ENCODE peak calls at places on chromosomes 7 and 10, in nine cellular contexts. H, R, G, A, Y, I, M, F and S are unnamed samples.

GRCh38 chr7:47659664-47660462 is 78.0 kb upstream of the TNS3 start:
- DNase-seq in H (no peak), R (no peak), G (no peak), A (no peak), Y (no peak), I (no peak), M (no peak), F (no peak), S (no peak)

GRCh38 chr10:124417846-124418725 is 637 bp downstream of the OAT start:
- DNase-seq in H (peak), R (peak), G (peak), A (no peak), Y (peak), I (peak), M (peak), F (peak), S (peak)

GRCh38 chr7:38368191-38368605 is 94.8 kb upstream of the TARP start:
- DNase-seq in H (peak), R (peak), G (peak), A (peak), Y (peak), I (peak), M (no peak), F (peak), S (peak)

GRCh38 chr10:63520463-63521388 is 475 bp upstream of the REEP3 start:
- DNase-seq in H (peak), R (no peak), G (peak), A (no peak), Y (peak), I (peak), M (peak), F (peak), S (peak)

GRCh38 chr7:98329974-98330373 is 48.5 kb downstream of the BRI3 start:
- DNase-seq in H (peak), R (no peak), G (peak), A (no peak), Y (peak), I (no peak), M (no peak), F (no peak), S (peak)

GRCh38 chr7:151897201-151897711 is 20.3 kb upstream of the PRKAG2 start:
- DNase-seq in H (peak), R (no peak), G (peak), A (no peak), Y (no peak), I (no peak), M (no peak), F (no peak), S (no peak)

GRCh38 chr7:131011976-131012375 is 278.0 kb upstream of the KLF14 start:
- DNase-seq in H (peak), R (peak), G (peak), A (no peak), Y (peak), I (no peak), M (no peak), F (no peak), S (peak)

GRCh38 chr7:77326131-77326530 is 90.0 kb downstream of the GSAP start:
- DNase-seq in H (no peak), R (no peak), G (no peak), A (no peak), Y (no peak), I (no peak), M (no peak), F (no peak), S (peak)

GRCh38 chr10:13536674-13537366 is 8.0 kb upstream of the BEND7 start:
- DNase-seq in H (peak), R (no peak), G (peak), A (peak), Y (peak), I (peak), M (no peak), F (peak), S (peak)

GRCh38 chr10:18221882-18222281 is 81.7 kb downstream of the CACNB2 start:
- DNase-seq in H (no peak), R (no peak), G (no peak), A (no peak), Y (no peak), I (no peak), M (no peak), F (no peak), S (no peak)

DNA sequence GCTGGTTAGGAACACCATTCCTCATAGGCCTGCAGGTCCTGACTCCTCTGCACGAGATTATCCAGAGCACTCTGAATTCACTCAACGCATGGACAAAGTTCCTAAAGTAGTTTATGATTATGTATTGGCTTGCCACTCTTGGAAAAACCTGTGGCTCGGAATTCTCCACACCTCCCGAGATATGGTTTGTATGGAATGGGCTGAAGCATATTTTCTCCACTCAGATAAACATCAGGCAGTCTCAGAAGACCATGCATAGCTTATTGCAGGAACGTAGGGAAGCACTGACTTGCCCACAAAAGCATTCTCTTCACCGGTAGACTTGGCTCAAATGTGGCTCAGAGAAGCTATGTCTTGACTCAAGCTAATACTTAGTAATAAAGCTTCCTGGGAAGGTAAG is 338.6 kb upstream of the NFE2L3 start:
- DNase-seq in H (no peak), R (no peak), G (no peak), A (no peak), Y (no peak), I (no peak), M (no peak), F (no peak), S (no peak)
- H3K4me3 ChIP-seq in H (no peak), R (no peak), G (no peak), A (no peak), Y (no peak), I (no peak), M (no peak), F (no peak), S (no peak)

GRCh38 chr7:68324621-68325020 is 1273.7 kb upstream of the AUTS2 start:
- DNase-seq in H (no peak), R (no peak), G (no peak), A (no peak), Y (no peak), I (no peak), M (no peak), F (no peak), S (no peak)

GRCh38 chr7:68317476-68317875 is 1280.8 kb upstream of the AUTS2 start:
- DNase-seq in H (no peak), R (no peak), G (no peak), A (no peak), Y (no peak), I (no peak), M (no peak), F (no peak), S (no peak)

GRCh38 chr7:68321776-68322496 is 1276.3 kb upstream of the AUTS2 start:
- DNase-seq in H (no peak), R (peak), G (peak), A (no peak), Y (no peak), I (no peak), M (no peak), F (peak), S (no peak)

GRCh38 chr7:68319061-68319460 is 1279.2 kb upstream of the AUTS2 start:
- DNase-seq in H (no peak), R (no peak), G (no peak), A (no peak), Y (no peak), I (no peak), M (no peak), F (no peak), S (no peak)

DNA sequence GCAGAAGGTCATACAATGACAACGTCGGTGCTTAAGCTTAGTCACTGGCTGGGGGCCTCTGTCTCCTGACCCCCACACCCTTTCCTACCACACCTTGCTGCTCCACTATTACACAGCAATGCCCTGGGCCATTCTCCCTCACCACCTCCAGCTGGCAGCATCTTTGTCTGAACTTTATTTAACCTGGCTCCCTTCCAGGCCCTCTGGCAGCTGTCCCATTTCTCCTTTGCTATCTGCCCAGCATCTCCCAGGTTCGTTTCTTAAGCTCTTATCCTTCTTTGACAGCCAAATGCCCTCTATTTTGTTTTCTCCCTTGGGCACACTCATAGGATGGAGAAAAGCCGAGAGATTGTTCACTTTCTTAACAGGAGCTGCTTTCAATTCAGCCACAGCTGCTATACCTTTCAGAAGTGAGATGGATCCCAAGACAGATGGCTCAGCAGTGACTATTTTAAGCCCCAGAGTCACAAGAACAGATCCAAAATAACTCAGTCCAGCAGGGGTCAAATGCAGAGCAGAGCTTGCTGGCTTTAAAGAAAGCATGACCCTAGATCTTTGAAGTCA is 1277.1 kb upstream of the AUTS2 start:
- DNase-seq in H (peak), R (no peak), G (no peak), A (no peak), Y (no peak), I (no peak), M (no peak), F (peak), S (no peak)
- H3K4me3 ChIP-seq in H (no peak), R (no peak), G (no peak), A (no peak), Y (no peak), I (no peak), M (no peak), F (no peak), S (no peak)

GRCh38 chr10:86979977-86980448 is 11.7 kb downstream of the ADIRF start:
- DNase-seq in H (peak), R (no peak), G (peak), A (no peak), Y (peak), I (no peak), M (peak), F (no peak), S (no peak)
- H3K4me3 ChIP-seq in H (no peak), R (no peak), G (no peak), A (no peak), Y (no peak), I (no peak), M (no peak), F (no peak), S (no peak)

GRCh38 chr10:62244088-62244487 is 24.6 kb downstream of the RTKN2 start:
- DNase-seq in H (no peak), R (no peak), G (no peak), A (no peak), Y (no peak), I (no peak), M (no peak), F (no peak), S (no peak)
- H3K4me3 ChIP-seq in H (no peak), R (no peak), G (no peak), A (no peak), Y (peak), I (no peak), M (no peak), F (no peak), S (no peak)

GRCh38 chr7:66267249-66267648 is 62.1 kb downstream of the TPST1 start:
- DNase-seq in H (peak), R (peak), G (peak), A (no peak), Y (peak), I (no peak), M (peak), F (peak), S (peak)
- H3K4me3 ChIP-seq in H (no peak), R (no peak), G (no peak), A (no peak), Y (no peak), I (no peak), M (no peak), F (no peak), S (no peak)

DNA sequence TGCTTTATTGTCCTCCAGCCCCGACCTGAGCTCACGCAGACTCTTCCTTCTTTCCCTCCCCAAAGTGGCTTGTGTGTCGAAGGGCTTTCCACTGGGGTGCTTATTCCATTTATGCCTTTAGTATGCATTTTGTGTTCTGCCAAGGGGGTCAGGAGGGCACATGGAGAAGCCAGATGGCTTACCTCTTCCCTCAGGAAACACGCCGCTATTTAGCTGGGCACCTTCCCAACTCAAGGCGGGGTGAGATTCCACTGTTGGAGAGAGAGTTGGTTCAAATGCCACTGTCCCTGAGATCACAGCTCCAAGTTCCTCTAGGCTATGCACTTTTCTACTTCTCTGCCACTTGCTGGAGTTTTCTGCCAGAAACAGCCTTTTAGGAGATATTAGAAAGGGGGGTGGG is 1091.8 kb downstream of the LRMDA start:
- DNase-seq in H (no peak), R (no peak), G (no peak), A (no peak), Y (peak), I (no peak), M (no peak), F (peak), S (no peak)
- H3K4me3 ChIP-seq in H (no peak), R (no peak), G (no peak), A (no peak), Y (no peak), I (no peak), M (no peak), F (no peak), S (no peak)

DNA sequence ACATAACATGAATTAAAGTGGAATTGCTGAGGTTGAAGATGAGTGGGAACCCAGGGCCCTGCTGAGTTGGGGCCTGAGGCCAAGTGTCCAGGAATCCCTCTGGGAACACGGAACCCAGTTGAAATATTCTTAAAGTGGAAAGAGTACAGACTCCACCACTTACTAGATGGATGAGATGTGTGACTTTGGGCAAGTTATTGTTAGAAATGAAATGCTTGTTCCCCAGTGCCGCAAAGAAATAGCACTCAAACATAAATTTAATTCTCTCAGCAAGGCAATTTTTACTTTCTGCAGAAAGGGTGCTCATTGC is 54.5 kb downstream of the CCNY start:
- DNase-seq in H (no peak), R (no peak), G (no peak), A (no peak), Y (no peak), I (no peak), M (no peak), F (no peak), S (no peak)
- H3K4me3 ChIP-seq in H (no peak), R (no peak), G (no peak), A (no peak), Y (no peak), I (no peak), M (no peak), F (no peak), S (no peak)

GRCh38 chr7:135383525-135383924 is 126.4 kb downstream of the CNOT4 start:
- DNase-seq in H (no peak), R (no peak), G (no peak), A (no peak), Y (no peak), I (no peak), M (no peak), F (no peak), S (no peak)

GRCh38 chr7:135388616-135389015 is 121.3 kb downstream of the CNOT4 start:
- DNase-seq in H (no peak), R (no peak), G (no peak), A (no peak), Y (no peak), I (no peak), M (no peak), F (no peak), S (no peak)

GRCh38 chr7:135385209-135385608 is 124.7 kb downstream of the CNOT4 start:
- DNase-seq in H (peak), R (peak), G (peak), A (no peak), Y (peak), I (no peak), M (no peak), F (peak), S (peak)

GRCh38 chr7:135386776-135387175 is 123.1 kb downstream of the CNOT4 start:
- DNase-seq in H (no peak), R (no peak), G (no peak), A (no peak), Y (no peak), I (no peak), M (no peak), F (no peak), S (peak)

DNA sequence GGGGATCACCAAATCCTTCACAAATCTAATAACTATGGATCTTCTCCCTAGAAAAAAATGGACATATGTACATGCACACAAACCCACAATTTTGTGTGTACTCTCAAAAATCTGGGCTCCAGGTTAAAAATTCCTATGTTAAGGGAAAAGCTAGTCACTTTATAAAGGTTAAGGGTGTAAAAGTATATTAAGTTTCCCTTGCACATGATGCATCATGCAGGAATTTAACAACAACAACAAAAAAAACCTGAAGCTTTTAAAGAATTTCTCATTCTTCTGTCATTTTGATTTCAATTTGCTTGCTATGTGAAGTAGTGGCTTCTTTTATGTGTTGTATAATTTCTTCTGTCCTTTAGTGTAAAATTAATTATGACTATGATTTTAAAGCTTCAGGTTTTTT is 123.7 kb downstream of the CNOT4 start:
- DNase-seq in H (no peak), R (no peak), G (no peak), A (no peak), Y (no peak), I (no peak), M (no peak), F (no peak), S (peak)
- H3K4me3 ChIP-seq in H (no peak), R (no peak), G (no peak), A (no peak), Y (no peak), I (no peak), M (no peak), F (no peak), S (no peak)